ENCODE peak calls at places on chromosomes 12 and 14, in ten cellular contexts. V is tibial artery; N is heart left ventricle; O is GM13976; E is BE2C; G is AG09319; R is right lobe of liver; I is CD8-positive, alpha-beta T cell; W is psoas muscle; P is ovary. J is an unnamed sample.

GRCh38 chr12:107393043-107393725 is 292.4 kb upstream of the PWP1 start:
- DNase-seq in I (peak; percentile 50), V (no peak), N (no peak), R (no peak), E (no peak), W (no peak), P (no peak), G (no peak), O (no peak), J (no peak)

GRCh38 chr14:56887211-56887610 is 76.9 kb upstream of the OTX2 start:
- DNase-seq in G (no peak), O (no peak), R (no peak), E (no peak), W (no peak), P (no peak), N (no peak), I (no peak), V (no peak), J (no peak)

GRCh38 chr14:67738740-67739504 is 37.2 kb downstream of the RDH12 start:
- DNase-seq in G (peak; percentile 79), V (peak; percentile 89), N (peak; percentile 65), O (no peak), P (no peak), W (peak; percentile 81), E (peak; percentile 69), I (no peak), R (peak; percentile 81), J (no peak)

GRCh38 chr12:94753071-94753779 is 102.9 kb upstream of the TMCC3 start:
- DNase-seq in I (no peak), E (no peak), W (peak; percentile 61), P (no peak), R (peak; percentile 68), G (no peak), V (no peak), N (no peak), O (no peak), J (no peak)

GRCh38 chr14:77037886-77038511 is 9.5 kb upstream of the IRF2BPL start:
- DNase-seq in E (no peak), O (no peak), N (peak; percentile 24), V (peak; percentile 34), R (no peak), W (no peak), G (no peak), I (peak; percentile 57), P (peak; percentile 33), J (no peak)

GRCh38 chr12:121238086-121238485 is 28.2 kb downstream of the P2RX4 start:
- DNase-seq in I (no peak), O (no peak), G (no peak), W (no peak), N (no peak), P (no peak), E (no peak), V (no peak), R (no peak), J (no peak)

GRCh38 chr14:103460415-103460814 is 62.2 kb downstream of the CKB start:
- DNase-seq in R (no peak), I (no peak), E (no peak), W (no peak), G (no peak), N (no peak), V (no peak), P (no peak), O (no peak), J (no peak)

GRCh38 chr12:124388679-124389536 is 94.0 kb downstream of the RFLNA start:
- DNase-seq in V (peak; percentile 92), R (peak; percentile 93), N (peak; percentile 89), P (peak; percentile 84), W (peak; percentile 96), I (peak; percentile 84), G (peak; percentile 70), E (peak; percentile 89), O (no peak), J (peak; percentile 78)

GRCh38 chr12:2639020-2639298 is 155.8 kb upstream of the FKBP4 start:
- DNase-seq in W (no peak), I (no peak), V (peak; percentile 20), O (no peak), R (no peak), E (no peak), N (no peak), P (no peak), G (no peak), J (no peak)

GRCh38 chr12:109596418-109597244 is 23.0 kb downstream of the MVK start:
- DNase-seq in N (no peak), I (no peak), W (no peak), P (no peak), O (no peak), V (no peak), G (no peak), E (no peak), R (no peak), J (no peak)

GRCh38 chr12:6607751-6608591 is 792 bp upstream of the CHD4 start:
- DNase-seq in N (peak; percentile 68), E (peak; percentile 73), V (peak; percentile 58), R (no peak), W (peak; percentile 52), P (peak; percentile 75), I (peak; percentile 83), G (no peak), O (peak; percentile 71), J (peak; percentile 49)

GRCh38 chr14:52852810-52853521 is 61.6 kb upstream of the GNPNAT1 start:
- DNase-seq in R (no peak), I (no peak), O (no peak), N (no peak), V (no peak), G (no peak), E (peak; percentile 51), P (no peak), W (no peak), J (no peak)

GRCh38 chr12:51382173-51382572 is 9.0 kb downstream of the GALNT6 start:
- DNase-seq in O (no peak), G (no peak), W (no peak), E (no peak), N (no peak), R (no peak), V (no peak), P (no peak), I (no peak), J (no peak)

GRCh38 chr12:124386059-124386458 is 91.2 kb downstream of the RFLNA start:
- DNase-seq in E (no peak), I (no peak), V (no peak), N (peak; percentile 75), O (no peak), G (no peak), R (no peak), P (no peak), W (peak; percentile 85), J (peak; percentile 47)

GRCh38 chr12:76820888-76821482 is 57.1 kb downstream of the ZDHHC17 start:
- DNase-seq in P (no peak), E (peak; percentile 34), N (peak; percentile 13), I (no peak), G (peak; percentile 1), O (no peak), W (no peak), V (no peak), R (no peak), J (peak; percentile 18)

GRCh38 chr12:27572486-27573255 is 48.7 kb downstream of the PPFIBP1 start:
- DNase-seq in V (no peak), I (no peak), G (no peak), E (no peak), N (no peak), O (no peak), W (no peak), R (no peak), P (no peak), J (no peak)

DNA sequence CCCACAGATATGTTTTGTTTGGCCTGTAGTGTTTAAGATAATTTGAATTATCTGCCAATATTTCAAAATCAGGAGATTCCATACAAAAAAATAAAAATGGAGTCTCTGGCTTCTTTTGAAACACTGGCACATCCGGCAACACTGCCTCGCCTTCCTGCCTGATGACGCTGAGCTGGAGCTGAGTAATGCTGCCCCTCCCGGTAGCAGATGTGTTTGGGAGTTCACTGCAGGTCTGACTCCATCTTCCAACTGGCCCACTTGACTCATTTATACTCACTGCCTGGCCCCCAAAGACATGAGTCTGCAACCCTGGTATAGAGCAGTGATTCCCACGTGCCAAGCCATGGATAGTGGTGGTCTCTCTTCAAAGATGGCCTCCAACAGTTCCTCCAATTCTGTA is 7.4 kb downstream of the CIT start:
- DNase-seq in E (no peak), W (peak; percentile 51), I (no peak), V (peak; percentile 41), O (no peak), G (peak; percentile 76), P (no peak), R (no peak), N (no peak), J (no peak)
- TF ChIP-seq CTCF in E (no peak), W (no peak), I (no peak), V (no peak), O (no peak), G (peak; percentile 3), P (no peak), R (no peak), N (no peak), J (no peak)

DNA sequence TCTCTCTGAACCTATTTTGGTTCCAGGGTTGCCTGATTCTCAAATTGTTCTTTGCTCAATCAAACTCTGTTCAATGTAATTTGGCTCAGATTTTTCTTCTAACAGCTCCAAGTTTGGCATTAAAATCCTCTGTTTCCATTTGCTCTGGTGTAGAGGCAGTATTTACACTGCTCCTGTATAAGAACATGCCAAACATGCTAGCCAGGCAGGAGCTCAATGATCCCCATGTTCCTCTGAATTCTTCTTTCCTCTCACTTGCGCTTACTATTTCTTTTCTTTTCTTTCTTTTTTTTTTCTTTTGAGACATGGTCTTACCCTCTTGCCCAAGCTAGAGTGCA is 17.2 kb downstream of the SDR9C7 start:
- DNase-seq in O (no peak), P (no peak), N (no peak), E (no peak), R (no peak), G (no peak), V (no peak), I (no peak), W (no peak), J (no peak)
- TF ChIP-seq CTCF in O (no peak), P (no peak), N (no peak), E (no peak), R (no peak), G (no peak), V (no peak), I (no peak), W (no peak), J (no peak)

GRCh38 chr12:89962648-89963047 is 254.0 kb upstream of the ATP2B1 start:
- DNase-seq in P (no peak), I (no peak), O (no peak), V (no peak), N (no peak), W (no peak), E (no peak), R (no peak), G (no peak), J (no peak)
- TF ChIP-seq CTCF in P (no peak), I (no peak), O (no peak), V (no peak), N (no peak), W (no peak), E (peak; percentile 20), R (no peak), G (peak; percentile 16), J (peak; percentile 8)

DNA sequence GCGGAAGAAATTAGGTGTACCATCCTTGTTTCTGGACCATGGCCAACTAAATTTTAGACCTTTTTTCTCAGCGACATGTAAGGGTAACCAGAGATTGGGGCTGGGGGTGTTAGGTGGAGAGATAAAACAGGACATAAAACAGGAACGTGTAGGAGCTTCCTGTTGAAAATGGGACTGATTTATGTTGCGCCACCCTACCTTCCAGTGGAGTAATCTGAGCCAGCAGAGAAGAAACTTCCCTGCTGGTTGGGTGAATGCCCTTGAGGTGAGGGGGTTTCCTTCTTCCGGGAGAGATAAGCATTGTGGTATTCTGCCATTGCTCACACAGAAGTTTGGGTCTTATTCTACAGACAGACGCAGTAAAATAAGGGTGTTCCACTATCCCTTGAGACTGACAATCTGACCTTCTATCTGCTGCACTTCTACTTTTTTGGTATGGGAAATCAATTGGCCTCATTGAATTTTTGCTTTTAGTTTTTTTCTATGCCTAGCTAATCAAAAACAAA is 417.6 kb downstream of the PCNX1 start:
- DNase-seq in R (no peak), E (no peak), N (no peak), I (peak; percentile 59), O (peak; percentile 40), G (no peak), W (no peak), V (no peak), P (no peak), J (peak; percentile 40)
- TF ChIP-seq CTCF in R (no peak), E (no peak), N (no peak), I (no peak), O (no peak), G (no peak), W (no peak), V (no peak), P (no peak), J (no peak)